ENCODE peak calls at places on chromosomes 6 and 20, in ten cellular contexts. M, I, X, S, F, E, L, Q, B and N are unnamed samples.

GRCh38 chr6:44078795-44079671 is 48.2 kb downstream of the MRPL14 start:
- DNase-seq in M (peak), I (peak), X (peak), S (no peak), F (peak), E (peak), L (no peak), Q (peak), B (peak), N (peak)

GRCh38 chr6:52566853-52567279 is 10.0 kb downstream of the TRAM2 start:
- DNase-seq in M (no peak), I (peak), X (no peak), S (peak), F (peak), E (no peak), L (no peak), Q (no peak), B (no peak), N (peak)

GRCh38 chr20:54172856-54173652 is 732 bp downstream of the CYP24A1 start:
- DNase-seq in M (no peak), I (no peak), X (no peak), S (peak), F (peak), E (no peak), L (no peak), Q (peak), B (peak), N (no peak)

GRCh38 chr20:52402514-52402913 is 210.9 kb upstream of the ZFP64 start:
- DNase-seq in M (no peak), I (no peak), X (no peak), S (no peak), F (no peak), E (no peak), L (no peak), Q (no peak), B (no peak), N (no peak)

GRCh38 chr6:129544892-129545612 is 164.9 kb downstream of the ARHGAP18 start:
- DNase-seq in M (no peak), I (no peak), X (no peak), S (peak), F (peak), E (no peak), L (no peak), Q (no peak), B (no peak), N (no peak)

GRCh38 chr6:137903933-137904821 is 37.1 kb downstream of the TNFAIP3 start:
- DNase-seq in M (no peak), I (no peak), X (peak), S (peak), F (peak), E (no peak), L (peak), Q (no peak), B (no peak), N (no peak)

GRCh38 chr6:145352382-145353080 is 382.8 kb downstream of the EPM2A start:
- DNase-seq in M (no peak), I (no peak), X (no peak), S (no peak), F (no peak), E (no peak), L (no peak), Q (no peak), B (no peak), N (no peak)

GRCh38 chr6:378090-378957 is 13.2 kb upstream of the IRF4 start:
- DNase-seq in M (no peak), I (no peak), X (no peak), S (no peak), F (no peak), E (no peak), L (no peak), Q (no peak), B (no peak), N (no peak)

GRCh38 chr6:37376078-37376743 is 22.4 kb downstream of the RNF8 start:
- DNase-seq in M (no peak), I (no peak), X (no peak), S (no peak), F (no peak), E (no peak), L (no peak), Q (no peak), B (no peak), N (no peak)

GRCh38 chr6:152124432-152125074 is 317.1 kb downstream of the ESR1 start:
- DNase-seq in M (peak), I (peak), X (peak), S (peak), F (peak), E (peak), L (no peak), Q (peak), B (peak), N (peak)

GRCh38 chr6:147904416-147904815 is 395.9 kb downstream of the SAMD5 start:
- DNase-seq in M (no peak), I (no peak), X (no peak), S (no peak), F (no peak), E (no peak), L (no peak), Q (no peak), B (no peak), N (no peak)